ENCODE peak calls at places on chromosomes 6 and 20, in nine cellular contexts. F, L, U, J, I, P, B, X and M are unnamed samples.

GRCh38 chr20:50510706-50511401 is 671 bp downstream of the PTPN1 start:
- DNase-seq in B (no peak), X (no peak), I (no peak), L (no peak), F (no peak), U (no peak), J (no peak), P (peak; percentile 64), M (no peak)

GRCh38 chr6:106199998-106200397 is 113.9 kb downstream of the PRDM1 start:
- DNase-seq in X (no peak), L (no peak), U (no peak), P (no peak), J (no peak), F (no peak), B (no peak), I (no peak), M (no peak)

GRCh38 chr6:7879980-7880717 is 30.4 kb downstream of the TXNDC5 start:
- DNase-seq in J (no peak), X (no peak), F (no peak), U (no peak), B (no peak), I (no peak), L (no peak), P (no peak), M (no peak)

GRCh38 chr20:20529597-20529996 is 161.7 kb downstream of the INSM1 start:
- DNase-seq in J (no peak), B (no peak), U (no peak), X (no peak), I (no peak), P (no peak), L (no peak), F (no peak), M (no peak)

GRCh38 chr6:20875369-20875963 is 341.2 kb downstream of the CDKAL1 start:
- DNase-seq in J (no peak), B (no peak), F (no peak), P (no peak), U (peak; percentile 35), X (no peak), L (no peak), I (no peak), M (no peak)

GRCh38 chr6:9405369-9405768 is 970.0 kb upstream of the SLC35B3 start:
- DNase-seq in B (peak; percentile 79), L (no peak), U (peak; percentile 57), I (no peak), X (no peak), F (no peak), P (no peak), J (no peak), M (no peak)

GRCh38 chr6:105209950-105210706 is 30.3 kb upstream of the POPDC3 start:
- DNase-seq in X (no peak), J (no peak), L (no peak), I (no peak), U (no peak), F (no peak), B (peak; percentile 83), P (no peak), M (no peak)

GRCh38 chr20:5001174-5002076 is at the start of gene SLC23A2:
- DNase-seq in L (no peak), B (peak; percentile 45), J (peak; percentile 40), P (peak; percentile 61), F (peak; percentile 53), X (peak; percentile 49), U (no peak), I (peak; percentile 67), M (peak; percentile 32)

GRCh38 chr6:5066456-5067093 is 18.6 kb upstream of the PPP1R3G start:
- DNase-seq in X (no peak), U (no peak), L (no peak), B (no peak), I (no peak), F (no peak), P (no peak), J (no peak), M (no peak)

GRCh38 chr20:47785900-47786762 is 850 bp upstream of the SULF2 start:
- DNase-seq in L (peak; percentile 63), F (peak; percentile 67), I (peak; percentile 85), P (peak; percentile 78), J (peak; percentile 79), X (no peak), B (peak; percentile 77), U (no peak), M (peak; percentile 57)

GRCh38 chr6:142893088-142893487 is 51.9 kb downstream of the HIVEP2 start:
- DNase-seq in B (peak; percentile 55), P (no peak), I (no peak), L (no peak), J (no peak), U (no peak), F (no peak), X (no peak), M (no peak)

GRCh38 chr6:69957990-69958559 is 91.7 kb downstream of the COL19A1 start:
- DNase-seq in U (no peak), L (no peak), X (no peak), I (no peak), F (no peak), P (no peak), B (no peak), J (no peak), M (no peak)

GRCh38 chr6:156776470-156776840 is 723 bp upstream of the ARID1B start:
- DNase-seq in L (no peak), B (no peak), I (no peak), J (no peak), X (no peak), U (peak; percentile 17), P (no peak), F (no peak), M (no peak)

GRCh38 chr6:16336056-16336810 is 97.8 kb downstream of the GMPR start:
- DNase-seq in L (no peak), B (no peak), F (no peak), U (no peak), J (no peak), I (no peak), P (no peak), X (no peak), M (no peak)

GRCh38 chr6:55065020-55065419 is 109.3 kb upstream of the HCRTR2 start:
- DNase-seq in X (no peak), B (no peak), U (no peak), F (no peak), P (no peak), I (no peak), L (no peak), J (no peak), M (no peak)

GRCh38 chr20:50501970-50502745 is 8.0 kb upstream of the PTPN1 start:
- DNase-seq in L (no peak), U (no peak), J (peak; percentile 29), B (no peak), I (no peak), X (no peak), P (no peak), F (no peak), M (no peak)

GRCh38 chr20:41989935-41990635 is 371.9 kb upstream of the CHD6 start:
- DNase-seq in I (no peak), L (no peak), B (no peak), U (no peak), J (no peak), X (no peak), P (no peak), F (no peak), M (no peak)

GRCh38 chr6:79453558-79454042 is 83.6 kb downstream of the LCA5 start:
- DNase-seq in P (no peak), F (no peak), U (no peak), L (no peak), B (peak; percentile 74), I (no peak), J (no peak), X (no peak), M (no peak)
- TF ChIP-seq CTCF in P (no peak), F (no peak), U (no peak), L (no peak), B (no peak), I (no peak), J (no peak), X (no peak), M (no peak)

DNA sequence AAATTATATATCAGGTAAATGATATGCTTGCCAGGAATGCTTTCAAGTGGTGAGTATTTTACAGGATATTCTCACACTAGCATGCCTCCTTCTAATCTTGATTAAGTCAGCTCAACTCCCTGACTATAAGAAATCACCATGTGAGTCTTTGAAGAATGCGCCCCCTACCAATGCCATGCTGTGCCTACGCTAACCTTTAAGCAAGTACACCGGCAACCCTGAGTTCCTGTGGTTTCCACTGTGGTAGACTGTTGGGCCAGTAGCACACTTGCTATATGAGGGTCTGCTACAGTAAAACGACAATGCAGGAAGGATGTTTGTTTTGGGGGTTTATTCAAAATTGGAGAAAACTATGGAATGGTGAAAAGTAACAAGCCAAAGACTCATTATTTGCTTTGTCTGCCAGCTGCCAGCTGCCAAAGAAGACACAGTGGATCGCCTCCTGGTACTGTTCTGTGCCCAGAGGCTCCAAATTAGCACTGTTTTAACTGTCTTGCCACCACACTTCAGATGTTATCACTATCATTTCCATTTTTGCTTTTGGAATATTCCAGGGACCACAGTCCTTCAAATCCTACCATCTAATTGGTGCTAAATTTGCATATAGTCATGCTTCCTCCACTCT is 333.5 kb downstream of the RNGTT start:
- DNase-seq in L (no peak), J (no peak), I (no peak), B (no peak), U (no peak), P (no peak), X (no peak), F (peak; percentile 67), M (no peak)
- TF ChIP-seq CTCF in L (no peak), J (no peak), I (no peak), B (no peak), U (peak; percentile 28), P (no peak), X (no peak), F (peak; percentile 62), M (no peak)

DNA sequence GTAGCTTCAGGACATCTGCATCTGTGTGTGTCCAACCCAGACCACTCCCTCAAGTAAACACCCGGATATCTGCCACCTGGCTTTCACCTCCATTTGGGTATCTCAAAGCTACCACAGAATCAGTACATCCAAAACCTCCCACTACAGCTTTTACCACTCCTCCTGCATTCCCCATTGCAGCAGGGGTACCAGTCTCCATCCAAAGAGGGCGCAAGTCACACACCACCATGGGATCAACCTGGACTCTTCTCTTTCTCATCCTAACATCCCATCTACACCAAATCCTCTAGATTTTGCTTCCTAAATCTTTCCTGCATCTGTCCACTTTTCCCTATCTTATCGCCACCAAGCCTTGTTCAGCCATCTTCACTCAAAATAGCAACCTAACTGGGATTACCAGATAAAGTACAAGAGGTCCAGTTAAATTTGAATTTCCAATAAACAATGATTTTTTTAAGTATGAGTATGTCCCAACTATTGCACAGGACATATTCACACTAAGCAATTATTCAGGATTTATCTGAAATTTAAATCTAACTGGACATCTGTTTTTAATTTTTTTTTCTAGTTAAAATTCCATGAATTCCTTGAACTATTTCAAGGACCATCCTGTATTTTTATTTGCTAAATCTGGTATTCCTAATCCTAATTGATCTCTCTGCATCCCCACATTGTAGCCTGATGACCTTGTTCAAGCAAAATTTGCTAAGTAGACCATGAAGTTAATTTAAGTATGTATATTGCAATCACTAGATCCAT is 164.3 kb upstream of the MLN start:
- DNase-seq in L (no peak), J (no peak), I (peak; percentile 5), B (no peak), U (no peak), X (no peak), P (no peak), F (peak; percentile 63), M (no peak)
- TF ChIP-seq CTCF in L (no peak), J (no peak), I (no peak), B (peak; percentile 31), U (peak; percentile 74), X (no peak), P (peak; percentile 45), F (peak; percentile 85), M (peak; percentile 63)

GRCh38 chr20:38055294-38055693 is 21.7 kb downstream of the RPRD1B start:
- DNase-seq in J (no peak), L (no peak), F (no peak), U (no peak), P (no peak), I (no peak), B (no peak), X (no peak), M (no peak)
- TF ChIP-seq CTCF in J (no peak), L (no peak), F (no peak), U (no peak), P (no peak), I (no peak), B (no peak), X (no peak), M (no peak)